ENCODE peak calls at places on chromosomes 16 and 17, in nine cellular contexts. E is skeletal muscle cell; R is breast epithelium; A is GM12864; F is fibroblast of lung; U is heart left ventricle; K is lung; L is CD8-positive, alpha-beta memory T cell; P is A549. B is an unnamed sample.
A peak's percentile ranks its signal among the peaks of the same experiment; 100 is the strongest.

GRCh38 chr16:85349413-85350145 is 237.3 kb upstream of the CIBAR2 start:
- DNase-seq in K (no peak), U (no peak), A (no peak), P (no peak), E (no peak), L (no peak), F (no peak), R (peak; percentile 69), B (no peak)

GRCh38 chr16:84822990-84823389 is 3.2 kb downstream of the CRISPLD2 start:
- DNase-seq in L (no peak), E (no peak), R (no peak), A (no peak), K (no peak), F (no peak), U (no peak), P (no peak), B (no peak)

GRCh38 chr17:47697948-47698711 is 4.2 kb downstream of the TBKBP1 start:
- DNase-seq in A (no peak), U (no peak), E (no peak), F (no peak), K (no peak), R (no peak), L (no peak), P (no peak), B (no peak)

GRCh38 chr17:80096531-80097306 is 4.7 kb upstream of the GAA start:
- DNase-seq in L (no peak), K (no peak), R (no peak), U (no peak), E (no peak), A (no peak), P (no peak), F (no peak), B (no peak)

GRCh38 chr16:48561960-48562393 is 48.0 kb downstream of the N4BP1 start:
- DNase-seq in P (no peak), K (no peak), L (no peak), E (no peak), R (no peak), F (peak; percentile 24), A (no peak), U (no peak), B (no peak)

GRCh38 chr16:73068546-73069401 is 20.8 kb upstream of the ZFHX3 start:
- DNase-seq in K (peak; percentile 81), P (no peak), E (peak; percentile 96), U (peak; percentile 83), R (no peak), L (no peak), F (peak; percentile 96), A (no peak), B (peak; percentile 57)

GRCh38 chr17:36777118-36777517 is 160.2 kb upstream of the LHX1 start:
- DNase-seq in K (no peak), L (no peak), U (no peak), F (no peak), R (no peak), P (no peak), A (no peak), E (no peak), B (no peak)

GRCh38 chr17:77254961-77255741 is 114.4 kb downstream of the SEC14L1 start:
- DNase-seq in P (peak; percentile 93), F (peak; percentile 88), L (no peak), K (peak; percentile 82), U (no peak), R (peak; percentile 58), A (no peak), E (peak; percentile 57), B (no peak)

GRCh38 chr17:45895304-45895968 is 1.1 kb downstream of the MAPT start:
- DNase-seq in R (peak; percentile 62), P (peak; percentile 51), K (no peak), F (peak; percentile 6), E (no peak), L (peak; percentile 27), A (no peak), U (no peak), B (no peak)
- H3K4me3 ChIP-seq in R (peak overlapping the region; percentile 96), P (peak overlapping the region; percentile 69), K (peak overlapping the region; percentile 15), F (peak overlapping the region; percentile 63), E (peak overlapping the region; percentile 74), L (peak overlapping the region; percentile 66), A (no peak overlapping the region), U (peak overlapping the region; percentile 80), B (peak overlapping the region; percentile 42)

DNA sequence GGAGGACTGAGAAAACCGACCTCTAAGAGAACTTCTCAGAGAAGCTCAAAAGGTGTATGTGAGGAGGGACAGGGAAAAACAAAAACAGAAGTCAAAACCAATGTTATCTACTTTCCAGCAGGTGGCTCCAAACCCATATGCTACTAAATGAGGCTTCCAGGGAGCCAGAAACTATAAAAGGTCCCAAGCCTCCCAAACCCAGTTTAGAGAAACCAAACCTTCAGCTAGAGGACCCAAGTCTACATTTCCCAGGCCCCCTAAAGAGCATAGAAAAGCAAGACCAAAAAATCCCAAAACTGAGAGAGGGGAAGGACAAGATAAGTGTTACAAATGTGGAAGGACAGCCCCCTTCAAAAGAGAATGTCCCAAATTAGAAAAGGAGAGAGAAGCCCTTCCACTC is 3.7 kb downstream of the HPR start:
- DNase-seq in L (peak; percentile 17), K (no peak), F (peak; percentile 75), P (peak; percentile 48), U (no peak), E (no peak), A (no peak), R (no peak), B (no peak)
- H3K4me3 ChIP-seq in L (no peak overlapping the region), K (no peak overlapping the region), F (no peak overlapping the region), P (no peak overlapping the region), U (no peak overlapping the region), E (no peak overlapping the region), A (no peak overlapping the region), R (no peak overlapping the region), B (no peak overlapping the region)

GRCh38 chr17:2853111-2853721 is 57.0 kb downstream of the RAP1GAP2 start:
- DNase-seq in F (peak; percentile 40), P (peak; percentile 73), E (no peak), L (peak; percentile 17), K (peak; percentile 46), R (no peak), A (no peak), U (peak; percentile 71), B (peak; percentile 60)

GRCh38 chr17:2852729-2853110 is 56.5 kb downstream of the RAP1GAP2 start:
- DNase-seq in U (no peak), K (no peak), R (no peak), P (no peak), A (no peak), F (no peak), L (no peak), E (no peak), B (no peak)

GRCh38 chr17:2855063-2855600 is 58.9 kb downstream of the RAP1GAP2 start:
- DNase-seq in K (no peak), P (no peak), U (no peak), F (no peak), E (no peak), L (no peak), A (no peak), R (no peak), B (no peak)

GRCh38 chr17:2854662-2855061 is 58.4 kb downstream of the RAP1GAP2 start:
- DNase-seq in F (no peak), P (peak; percentile 35), A (no peak), K (no peak), E (no peak), U (peak; percentile 73), L (no peak), R (no peak), B (peak; percentile 41)

DNA sequence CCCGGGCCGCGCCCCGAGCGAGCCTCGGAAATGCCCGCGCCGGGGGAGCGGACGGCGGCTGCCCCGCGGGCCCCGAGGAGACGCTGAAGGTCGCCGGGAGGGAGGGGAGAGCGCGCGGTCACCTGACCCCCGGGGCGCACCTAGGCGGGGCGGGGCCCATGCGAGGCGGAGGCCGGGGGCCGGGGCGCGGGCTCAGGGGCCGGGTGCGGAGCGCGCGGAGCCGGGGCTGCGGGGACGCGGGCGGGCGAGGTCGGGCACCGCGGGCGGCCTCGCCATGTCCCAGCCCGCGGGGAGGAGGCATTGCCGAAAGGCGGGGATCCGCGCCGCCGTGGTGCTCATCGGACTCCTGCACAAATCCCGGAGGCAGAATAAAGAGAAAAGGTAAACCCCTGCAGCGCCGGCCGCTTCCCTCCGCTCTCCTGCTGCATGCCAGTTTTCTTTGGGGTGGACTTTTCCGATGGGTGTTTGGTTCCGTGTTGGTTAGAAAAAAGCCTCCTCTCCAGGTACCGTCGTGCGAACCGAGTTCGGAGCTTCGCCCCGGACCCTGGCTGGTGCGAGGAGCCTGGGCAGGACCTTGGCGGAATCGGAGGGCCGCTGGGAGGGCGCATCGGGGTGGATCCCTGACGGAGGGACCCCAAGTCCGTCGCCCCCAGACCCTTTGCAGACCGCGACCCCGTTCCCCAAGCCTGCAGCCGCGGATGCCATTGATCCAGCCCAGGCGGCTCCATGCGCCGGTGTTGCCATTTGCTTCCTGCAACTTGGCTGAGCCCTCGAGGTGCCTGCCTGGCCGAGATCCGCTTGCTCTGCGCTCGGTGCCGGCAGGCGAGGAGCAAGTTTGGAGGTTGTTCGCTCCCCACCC is 57.7 kb downstream of the RAP1GAP2 start:
- DNase-seq in L (peak; percentile 11), E (no peak), K (no peak), U (peak; percentile 51), P (peak; percentile 64), A (no peak), R (no peak), F (peak; percentile 19), B (peak; percentile 65)
- H3K4me3 ChIP-seq in L (peak overlapping the region; percentile 50), E (peak overlapping the region; percentile 61), K (peak overlapping the region; percentile 33), U (peak overlapping the region; percentile 61), P (peak overlapping the region; percentile 72), A (no peak overlapping the region), R (peak overlapping the region; percentile 87), F (peak overlapping the region; percentile 58), B (peak overlapping the region; percentile 51)

GRCh38 chr17:43644081-43644480 is 17.6 kb downstream of the MEOX1 start:
- DNase-seq in E (no peak), U (no peak), F (no peak), R (no peak), A (no peak), L (no peak), K (no peak), P (no peak), B (no peak)

GRCh38 chr17:43648916-43649315 is 12.8 kb downstream of the MEOX1 start:
- DNase-seq in K (no peak), A (no peak), L (no peak), F (no peak), U (no peak), R (no peak), P (no peak), E (no peak), B (no peak)

GRCh38 chr17:43641416-43641815 is 20.3 kb downstream of the MEOX1 start:
- DNase-seq in E (no peak), A (no peak), L (no peak), R (no peak), K (no peak), F (no peak), P (no peak), U (peak; percentile 60), B (no peak)

GRCh38 chr17:43645450-43645764 is 16.3 kb downstream of the MEOX1 start:
- DNase-seq in K (no peak), E (no peak), F (no peak), P (no peak), L (no peak), R (no peak), A (no peak), U (no peak), B (no peak)

DNA sequence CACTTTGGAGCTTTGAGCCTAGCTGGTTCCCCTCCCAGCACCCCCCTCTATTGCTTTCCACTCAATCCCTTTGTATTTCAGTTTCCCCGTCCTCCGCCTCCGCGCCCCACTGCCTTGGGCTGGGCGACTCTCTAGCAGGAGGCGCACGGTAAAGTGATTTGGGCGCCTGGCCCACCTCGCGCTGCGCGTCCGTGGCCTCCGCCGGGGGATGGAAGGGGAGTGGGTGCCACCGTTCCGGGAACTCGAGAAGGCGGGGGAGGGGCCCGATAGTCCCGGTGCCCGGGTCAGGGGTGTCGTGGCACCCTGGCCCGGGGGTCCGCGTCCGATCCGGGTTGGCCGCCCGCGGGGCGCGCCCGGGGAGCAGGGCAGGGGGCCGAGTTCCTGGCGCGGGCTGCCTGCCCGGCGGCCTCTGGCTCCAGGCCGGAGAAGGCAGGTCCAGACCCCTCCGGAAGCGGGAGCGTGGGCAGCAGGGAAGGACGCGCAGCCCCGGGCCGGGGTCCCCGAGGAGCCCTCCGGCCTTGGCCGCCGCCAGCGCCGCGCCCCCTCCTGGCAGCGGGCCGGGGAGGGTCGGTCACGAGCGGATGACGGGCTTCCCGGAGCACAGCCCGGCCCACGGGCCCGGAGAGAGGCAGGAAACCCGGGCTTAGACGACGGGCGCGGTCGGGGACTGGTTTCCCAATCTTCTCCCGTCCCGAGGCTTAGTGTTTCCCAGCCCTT is 15.8 kb downstream of the MEOX1 start:
- DNase-seq in K (peak; percentile 42), R (peak; percentile 65), A (no peak), U (peak; percentile 91), E (no peak), L (peak; percentile 8), F (peak; percentile 30), P (no peak), B (peak; percentile 37)
- H3K4me3 ChIP-seq in K (peak overlapping the region; percentile 24), R (peak overlapping the region; percentile 78), A (no peak overlapping the region), U (peak overlapping the region; percentile 39), E (peak overlapping the region; percentile 38), L (no peak overlapping the region), F (peak overlapping the region; percentile 51), P (no peak overlapping the region), B (peak overlapping the region; percentile 50)